ENCODE peak calls at places on chromosomes 3 and 15, in five cellular contexts. One of them, this sample, is unnamed.

GRCh38 chr15:45126535-45127158 is 3.0 kb downstream of the DUOXA1 start:
- DNase-seq in A549: peak; percentile 17
- DNase-seq in testis: no peak
- DNase-seq in body of pancreas: peak; percentile 39
- DNase-seq in IMR-90: peak; percentile 36
- DNase-seq in this sample: no peak

GRCh38 chr3:87503901-87504498 is 227.6 kb upstream of the POU1F1 start:
- DNase-seq in body of pancreas: peak; percentile 44
- DNase-seq in testis: peak; percentile 40
- DNase-seq in A549: peak; percentile 86
- DNase-seq in IMR-90: peak; percentile 36
- DNase-seq in this sample: peak; percentile 8

GRCh38 chr3:55571216-55571813 is 84.2 kb upstream of the WNT5A start:
- DNase-seq in body of pancreas: no peak
- DNase-seq in testis: no peak
- DNase-seq in A549: no peak
- DNase-seq in IMR-90: no peak
- DNase-seq in this sample: no peak

GRCh38 chr3:114565201-114565600 is 271.4 kb downstream of the TIGIT start:
- DNase-seq in body of pancreas: peak; percentile 22
- DNase-seq in A549: no peak
- DNase-seq in testis: peak; percentile 30
- DNase-seq in IMR-90: no peak
- DNase-seq in this sample: peak; percentile 42

GRCh38 chr15:73751896-73752816 is 995 bp downstream of the INSYN1 start:
- DNase-seq in testis: no peak
- DNase-seq in body of pancreas: no peak
- DNase-seq in IMR-90: no peak
- DNase-seq in A549: no peak
- DNase-seq in this sample: no peak

GRCh38 chr15:76003364-76003763 is 8.9 kb downstream of the NRG4 start:
- DNase-seq in testis: no peak
- DNase-seq in A549: no peak
- DNase-seq in IMR-90: no peak
- DNase-seq in body of pancreas: no peak
- DNase-seq in this sample: no peak

GRCh38 chr3:16145176-16145575 is 29.3 kb upstream of the GALNT15 start:
- DNase-seq in A549: no peak
- DNase-seq in body of pancreas: no peak
- DNase-seq in testis: no peak
- DNase-seq in IMR-90: no peak
- DNase-seq in this sample: no peak

GRCh38 chr15:75054172-75054897 is 30.9 kb downstream of the PPCDC start:
- DNase-seq in testis: no peak
- DNase-seq in IMR-90: no peak
- DNase-seq in body of pancreas: no peak
- DNase-seq in A549: no peak
- DNase-seq in this sample: no peak

GRCh38 chr3:188950832-188951489 is 220.8 kb upstream of the TPRG1 start:
- DNase-seq in A549: peak; percentile 92
- DNase-seq in body of pancreas: peak; percentile 81
- DNase-seq in IMR-90: peak; percentile 99
- DNase-seq in testis: peak; percentile 85
- DNase-seq in this sample: peak; percentile 92

GRCh38 chr3:36991923-36992805 is 767 bp downstream of the EPM2AIP1 start:
- DNase-seq in testis: peak; percentile 30
- DNase-seq in IMR-90: peak; percentile 74
- DNase-seq in A549: peak; percentile 48
- DNase-seq in body of pancreas: no peak
- DNase-seq in this sample: peak; percentile 32

GRCh38 chr3:161264771-161265343 is 43.7 kb downstream of the NMD3 start:
- DNase-seq in IMR-90: peak; percentile 43
- DNase-seq in A549: no peak
- DNase-seq in testis: no peak
- DNase-seq in body of pancreas: no peak
- DNase-seq in this sample: no peak

GRCh38 chr3:141465221-141465620 is 21.6 kb upstream of the RASA2 start:
- DNase-seq in IMR-90: peak; percentile 51
- DNase-seq in testis: no peak
- DNase-seq in A549: no peak
- DNase-seq in body of pancreas: no peak
- DNase-seq in this sample: no peak

GRCh38 chr15:39589193-39589814 is 8.4 kb downstream of the THBS1 start:
- DNase-seq in A549: no peak
- DNase-seq in IMR-90: no peak
- DNase-seq in testis: no peak
- DNase-seq in body of pancreas: no peak
- DNase-seq in this sample: no peak

GRCh38 chr15:95630683-95631082 is 699.8 kb upstream of the NR2F2 start:
- DNase-seq in body of pancreas: no peak
- DNase-seq in A549: no peak
- DNase-seq in testis: no peak
- DNase-seq in IMR-90: no peak
- DNase-seq in this sample: no peak

GRCh38 chr3:87298111-87298718 is 21.8 kb upstream of the POU1F1 start:
- DNase-seq in testis: no peak
- DNase-seq in IMR-90: peak; percentile 32
- DNase-seq in A549: peak; percentile 73
- DNase-seq in body of pancreas: no peak
- DNase-seq in this sample: no peak

GRCh38 chr3:142447308-142447851 is 457 bp downstream of the XRN1 start:
- DNase-seq in IMR-90: peak; percentile 46
- DNase-seq in testis: peak; percentile 72
- DNase-seq in body of pancreas: peak; percentile 47
- DNase-seq in A549: peak; percentile 49
- DNase-seq in this sample: peak; percentile 46

GRCh38 chr15:28786521-28786920 is 61.9 kb downstream of the GOLGA6L7 start:
- DNase-seq in testis: no peak
- DNase-seq in body of pancreas: no peak
- DNase-seq in A549: no peak
- DNase-seq in IMR-90: no peak
- DNase-seq in this sample: no peak

GRCh38 chr15:38882226-38882625 is 317.6 kb upstream of the RASGRP1 start:
- DNase-seq in body of pancreas: no peak
- DNase-seq in testis: no peak
- DNase-seq in A549: no peak
- DNase-seq in IMR-90: no peak
- DNase-seq in this sample: no peak

GRCh38 chr15:78220713-78221112 is 13.7 kb downstream of the ACSBG1 start:
- DNase-seq in A549: no peak
- DNase-seq in body of pancreas: no peak
- DNase-seq in testis: no peak
- DNase-seq in IMR-90: peak; percentile 6
- DNase-seq in this sample: no peak

GRCh38 chr15:67006089-67007065 is 59.0 kb upstream of the SMAD3 start:
- DNase-seq in testis: no peak
- DNase-seq in A549: no peak
- DNase-seq in IMR-90: peak; percentile 36
- DNase-seq in body of pancreas: no peak
- DNase-seq in this sample: no peak

GRCh38 chr15:88375234-88375926 is 91.8 kb downstream of the MRPL46 start:
- DNase-seq in IMR-90: peak; percentile 74
- DNase-seq in testis: no peak
- DNase-seq in A549: peak; percentile 68
- DNase-seq in body of pancreas: no peak
- DNase-seq in this sample: peak; percentile 4

GRCh38 chr3:119690043-119690656 is 12.7 kb upstream of the CFAP91 start:
- DNase-seq in IMR-90: peak; percentile 49
- DNase-seq in A549: peak; percentile 24
- DNase-seq in testis: no peak
- DNase-seq in body of pancreas: no peak
- DNase-seq in this sample: no peak

GRCh38 chr15:36951747-36952247 is 148.6 kb downstream of the MEIS2 start:
- DNase-seq in testis: no peak
- DNase-seq in IMR-90: peak; percentile 84
- DNase-seq in body of pancreas: no peak
- DNase-seq in A549: peak; percentile 2
- DNase-seq in this sample: peak; percentile 8

GRCh38 chr3:50817756-50818518 is 143.2 kb downstream of the DOCK3 start:
- DNase-seq in body of pancreas: no peak
- DNase-seq in A549: no peak
- DNase-seq in IMR-90: no peak
- DNase-seq in testis: no peak
- DNase-seq in this sample: no peak

GRCh38 chr3:18758047-18758704 is 333.0 kb upstream of the SATB1 start:
- DNase-seq in A549: peak; percentile 50
- DNase-seq in testis: no peak
- DNase-seq in IMR-90: no peak
- DNase-seq in body of pancreas: peak; percentile 23
- DNase-seq in this sample: no peak

GRCh38 chr3:50264389-50264963 is 4.5 kb upstream of the SEMA3B start:
- DNase-seq in testis: peak; percentile 74
- DNase-seq in body of pancreas: peak; percentile 73
- DNase-seq in A549: peak; percentile 84
- DNase-seq in IMR-90: peak; percentile 93
- DNase-seq in this sample: peak; percentile 76

GRCh38 chr3:37971467-37971866 is 19.1 kb upstream of the VILL start:
- DNase-seq in A549: no peak
- DNase-seq in IMR-90: no peak
- DNase-seq in testis: no peak
- DNase-seq in body of pancreas: no peak
- DNase-seq in this sample: no peak

GRCh38 chr3:106610362-106610997 is 741.7 kb upstream of the CBLB start:
- DNase-seq in IMR-90: peak; percentile 53
- DNase-seq in testis: no peak
- DNase-seq in body of pancreas: no peak
- DNase-seq in A549: no peak
- DNase-seq in this sample: no peak

GRCh38 chr3:38561746-38562466 is 65.8 kb downstream of the EXOG start:
- DNase-seq in body of pancreas: no peak
- DNase-seq in testis: no peak
- DNase-seq in A549: no peak
- DNase-seq in IMR-90: no peak
- DNase-seq in this sample: no peak

GRCh38 chr3:171345112-171345843 is 114.9 kb downstream of the TNIK start:
- DNase-seq in body of pancreas: no peak
- DNase-seq in IMR-90: no peak
- DNase-seq in A549: no peak
- DNase-seq in testis: no peak
- DNase-seq in this sample: no peak

GRCh38 chr3:171348121-171348520 is 112.1 kb downstream of the TNIK start:
- DNase-seq in IMR-90: no peak
- DNase-seq in body of pancreas: no peak
- DNase-seq in testis: no peak
- DNase-seq in A549: no peak
- DNase-seq in this sample: no peak

GRCh38 chr3:171346582-171346981 is 113.6 kb downstream of the TNIK start:
- DNase-seq in IMR-90: no peak
- DNase-seq in testis: no peak
- DNase-seq in body of pancreas: no peak
- DNase-seq in A549: no peak
- DNase-seq in this sample: no peak

GRCh38 chr3:171346011-171346410 is 114.2 kb downstream of the TNIK start:
- DNase-seq in IMR-90: no peak
- DNase-seq in A549: no peak
- DNase-seq in testis: no peak
- DNase-seq in body of pancreas: no peak
- DNase-seq in this sample: no peak

GRCh38 chr3:171347017-171347979 is 112.9 kb downstream of the TNIK start:
- DNase-seq in A549: no peak
- DNase-seq in body of pancreas: no peak
- DNase-seq in IMR-90: peak; percentile 53
- DNase-seq in testis: no peak
- DNase-seq in this sample: peak; percentile 23
- H3K27ac ChIP-seq in A549: no peak overlapping the region
- H3K27ac ChIP-seq in body of pancreas: no peak overlapping the region
- H3K27ac ChIP-seq in IMR-90: no peak overlapping the region
- H3K27ac ChIP-seq in testis: no peak overlapping the region
- H3K27ac ChIP-seq in this sample: no peak overlapping the region

DNA sequence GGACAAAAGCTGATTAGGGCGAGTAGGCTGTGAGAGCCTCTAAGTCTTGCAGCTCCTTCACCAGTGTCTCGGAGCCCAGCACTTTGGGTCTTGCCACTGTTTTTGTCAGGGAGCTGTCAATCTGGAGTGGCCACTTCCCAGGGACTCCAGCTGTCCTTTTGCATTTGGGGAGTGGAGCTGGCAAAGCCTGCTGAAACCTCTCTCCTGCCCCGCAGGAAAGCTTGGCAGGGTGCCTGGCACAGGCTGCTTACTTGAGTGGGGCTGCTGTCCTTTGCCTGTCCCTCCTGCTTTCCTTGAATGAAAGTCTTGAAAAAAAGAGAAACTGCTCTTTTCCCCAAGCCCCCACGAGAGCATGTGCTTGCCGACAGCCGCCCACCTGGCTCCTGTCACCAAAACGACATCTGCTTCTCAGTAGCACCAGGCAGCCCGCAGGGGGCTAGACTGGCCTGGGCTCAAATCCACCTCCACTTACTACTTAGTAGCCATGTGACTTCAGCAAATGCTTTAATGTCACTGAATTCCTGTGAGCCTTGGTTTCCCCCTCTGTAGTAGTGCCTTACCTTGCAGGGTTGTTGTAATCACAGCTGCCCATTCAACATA is 13.7 kb downstream of the USP13 start:
- DNase-seq in body of pancreas: peak; percentile 24
- DNase-seq in IMR-90: no peak
- DNase-seq in A549: no peak
- DNase-seq in testis: peak; percentile 78
- DNase-seq in this sample: peak; percentile 60
- TF ChIP-seq CTCF in body of pancreas: no peak
- TF ChIP-seq CTCF in IMR-90: no peak
- TF ChIP-seq CTCF in A549: no peak
- TF ChIP-seq CTCF in testis: no peak
- TF ChIP-seq CTCF in this sample: no peak

DNA sequence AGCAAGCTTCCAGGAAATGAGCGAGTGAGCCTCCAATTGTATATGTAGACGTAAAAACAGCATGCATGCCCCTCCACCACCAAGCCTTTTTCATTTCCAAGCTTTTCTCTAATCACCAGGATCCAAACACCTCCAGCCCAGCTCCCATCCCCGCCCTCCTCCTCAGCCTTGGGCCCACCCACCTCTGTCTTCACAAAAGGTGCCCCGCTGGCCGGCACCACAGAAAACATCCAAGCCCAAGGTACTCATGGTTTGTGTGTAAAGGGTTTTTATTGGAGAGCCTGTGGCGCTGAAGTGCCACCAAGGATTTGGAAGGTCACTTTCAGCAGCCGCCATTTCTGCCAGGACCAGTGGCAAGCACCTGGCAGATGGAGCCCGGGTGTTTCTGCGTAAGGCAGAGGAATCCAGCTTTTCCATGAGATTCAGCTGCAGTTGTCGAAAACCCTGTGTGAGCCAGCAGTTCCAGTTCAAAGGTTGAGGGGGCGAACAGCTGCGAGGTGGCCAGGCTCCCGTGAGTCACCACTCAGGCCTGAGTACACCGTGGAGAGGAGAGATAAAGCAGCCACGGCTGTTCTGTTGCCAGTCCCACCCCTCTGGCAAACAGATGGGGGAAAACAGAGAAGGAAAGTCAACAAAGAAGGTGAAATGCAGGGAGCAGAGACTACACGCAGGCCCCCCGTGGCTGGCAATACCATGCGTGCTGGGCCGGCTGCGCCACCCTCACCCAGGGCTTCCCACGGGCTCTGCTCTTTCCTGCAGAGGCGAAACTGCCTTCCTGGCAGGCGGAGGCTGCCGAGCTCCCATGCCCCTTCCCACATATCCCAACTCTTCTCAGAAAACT is 38.2 kb downstream of the FAM174B start:
- DNase-seq in A549: peak; percentile 72
- DNase-seq in IMR-90: peak; percentile 57
- DNase-seq in body of pancreas: peak; percentile 88
- DNase-seq in testis: peak; percentile 79
- DNase-seq in this sample: peak; percentile 42
- TF ChIP-seq POLR2A in A549: no peak
- TF ChIP-seq POLR2A in IMR-90: no peak
- TF ChIP-seq POLR2A in body of pancreas: peak; percentile 18
- TF ChIP-seq POLR2A in testis: no peak
- TF ChIP-seq POLR2A in this sample: no peak

GRCh38 chr3:52433328-52434060 is 11.4 kb downstream of the SEMA3G start:
- DNase-seq in A549: no peak
- DNase-seq in body of pancreas: no peak
- DNase-seq in IMR-90: no peak
- DNase-seq in testis: no peak
- DNase-seq in this sample: no peak
- H3K27ac ChIP-seq in A549: no peak overlapping the region
- H3K27ac ChIP-seq in body of pancreas: no peak overlapping the region
- H3K27ac ChIP-seq in IMR-90: no peak overlapping the region
- H3K27ac ChIP-seq in testis: peak overlapping the region; percentile 48
- H3K27ac ChIP-seq in this sample: no peak overlapping the region

This sample was measured in adrenal gland.